ENCODE peak calls at places on chromosome 6, in seven cellular contexts. One of them, this sample, is unnamed.

GRCh38 chr6:118562959-118563358 is 14.9 kb downstream of the PLN start:
- DNase-seq in astrocyte of the spinal cord: peak
- DNase-seq in iPS-NIHi11: no peak
- DNase-seq in ELR: peak
- DNase-seq in cardiac muscle cell: no peak
- DNase-seq in activated naive CD4-positive, alpha-beta T cell treated with Interleukin-2 at 50 U/mL for 16 hours: no peak
- DNase-seq in heart left ventricle: no peak
- DNase-seq in this sample: no peak

GRCh38 chr6:157541618-157542404 is 160.8 kb downstream of the ZDHHC14 start:
- DNase-seq in activated naive CD4-positive, alpha-beta T cell treated with Interleukin-2 at 50 U/mL for 16 hours: no peak
- DNase-seq in cardiac muscle cell: peak
- DNase-seq in heart left ventricle: no peak
- DNase-seq in ELR: no peak
- DNase-seq in astrocyte of the spinal cord: no peak
- DNase-seq in iPS-NIHi11: no peak
- DNase-seq in this sample: no peak

GRCh38 chr6:89675949-89676753 is 37.6 kb upstream of the LYRM2 start:
- DNase-seq in heart left ventricle: no peak
- DNase-seq in activated naive CD4-positive, alpha-beta T cell treated with Interleukin-2 at 50 U/mL for 16 hours: no peak
- DNase-seq in cardiac muscle cell: no peak
- DNase-seq in astrocyte of the spinal cord: no peak
- DNase-seq in iPS-NIHi11: no peak
- DNase-seq in ELR: no peak
- DNase-seq in this sample: no peak

GRCh38 chr6:32047084-32047478 is 8.9 kb downstream of the CYP21A2 start:
- DNase-seq in astrocyte of the spinal cord: peak
- DNase-seq in cardiac muscle cell: no peak
- DNase-seq in ELR: peak
- DNase-seq in activated naive CD4-positive, alpha-beta T cell treated with Interleukin-2 at 50 U/mL for 16 hours: no peak
- DNase-seq in iPS-NIHi11: no peak
- DNase-seq in heart left ventricle: peak
- DNase-seq in this sample: peak

GRCh38 chr6:28742668-28743270 is 181.0 kb downstream of the TRIM27 start:
- DNase-seq in iPS-NIHi11: peak
- DNase-seq in astrocyte of the spinal cord: peak
- DNase-seq in activated naive CD4-positive, alpha-beta T cell treated with Interleukin-2 at 50 U/mL for 16 hours: no peak
- DNase-seq in heart left ventricle: no peak
- DNase-seq in cardiac muscle cell: no peak
- DNase-seq in ELR: peak
- DNase-seq in this sample: no peak

GRCh38 chr6:167115054-167115453 is 7.8 kb upstream of the CCR6 start:
- DNase-seq in iPS-NIHi11: peak
- DNase-seq in ELR: no peak
- DNase-seq in activated naive CD4-positive, alpha-beta T cell treated with Interleukin-2 at 50 U/mL for 16 hours: no peak
- DNase-seq in heart left ventricle: no peak
- DNase-seq in astrocyte of the spinal cord: no peak
- DNase-seq in cardiac muscle cell: no peak
- DNase-seq in this sample: no peak

GRCh38 chr6:6723792-6724318 is 135.3 kb downstream of the LY86 start:
- DNase-seq in astrocyte of the spinal cord: no peak
- DNase-seq in cardiac muscle cell: no peak
- DNase-seq in ELR: no peak
- DNase-seq in heart left ventricle: no peak
- DNase-seq in activated naive CD4-positive, alpha-beta T cell treated with Interleukin-2 at 50 U/mL for 16 hours: no peak
- DNase-seq in iPS-NIHi11: no peak
- DNase-seq in this sample: peak

GRCh38 chr6:37845026-37845911 is 25.7 kb downstream of the ZFAND3 start:
- DNase-seq in iPS-NIHi11: no peak
- DNase-seq in astrocyte of the spinal cord: no peak
- DNase-seq in cardiac muscle cell: no peak
- DNase-seq in activated naive CD4-positive, alpha-beta T cell treated with Interleukin-2 at 50 U/mL for 16 hours: no peak
- DNase-seq in heart left ventricle: no peak
- DNase-seq in ELR: no peak
- DNase-seq in this sample: no peak

GRCh38 chr6:48904809-48905208 is 558.2 kb downstream of the MMUT start:
- DNase-seq in iPS-NIHi11: no peak
- DNase-seq in astrocyte of the spinal cord: no peak
- DNase-seq in ELR: no peak
- DNase-seq in cardiac muscle cell: no peak
- DNase-seq in heart left ventricle: no peak
- DNase-seq in activated naive CD4-positive, alpha-beta T cell treated with Interleukin-2 at 50 U/mL for 16 hours: no peak
- DNase-seq in this sample: no peak

This sample was measured in uterus.